ENCODE peak calls at places on chromosomes 13 and 19, in nine cellular contexts. One of them, this sample, is unnamed.

GRCh38 chr13:83975668-83976165 is 93.4 kb upstream of the SLITRK1 start:
- DNase-seq in NB4: no peak
- DNase-seq in progenitor cell of endocrine pancreas: no peak
- DNase-seq in neural progenitor cell: no peak
- DNase-seq in GM12865: peak; percentile 33
- DNase-seq in MCF 10A: no peak
- DNase-seq in CD8-positive, alpha-beta T cell: no peak
- DNase-seq in GM20000: no peak
- DNase-seq in coronary artery: no peak
- DNase-seq in this sample: no peak

GRCh38 chr13:73303858-73304257 is 245.1 kb downstream of the KLF5 start:
- DNase-seq in GM12865: no peak
- DNase-seq in progenitor cell of endocrine pancreas: no peak
- DNase-seq in CD8-positive, alpha-beta T cell: no peak
- DNase-seq in MCF 10A: peak; percentile 47
- DNase-seq in coronary artery: no peak
- DNase-seq in NB4: no peak
- DNase-seq in GM20000: no peak
- DNase-seq in neural progenitor cell: no peak
- DNase-seq in this sample: no peak

GRCh38 chr19:46919324-46919723 is 58.5 kb downstream of the ARHGAP35 start:
- DNase-seq in progenitor cell of endocrine pancreas: no peak
- DNase-seq in coronary artery: no peak
- DNase-seq in neural progenitor cell: no peak
- DNase-seq in GM20000: no peak
- DNase-seq in NB4: peak; percentile 44
- DNase-seq in GM12865: no peak
- DNase-seq in MCF 10A: peak; percentile 36
- DNase-seq in CD8-positive, alpha-beta T cell: no peak
- DNase-seq in this sample: no peak

GRCh38 chr13:50611117-50611781 is 232.2 kb downstream of the DLEU7 start:
- DNase-seq in neural progenitor cell: no peak
- DNase-seq in progenitor cell of endocrine pancreas: no peak
- DNase-seq in MCF 10A: no peak
- DNase-seq in GM20000: no peak
- DNase-seq in GM12865: no peak
- DNase-seq in CD8-positive, alpha-beta T cell: no peak
- DNase-seq in coronary artery: no peak
- DNase-seq in NB4: peak; percentile 35
- DNase-seq in this sample: no peak

GRCh38 chr13:31352467-31352866 is 152.7 kb downstream of the B3GLCT start:
- DNase-seq in MCF 10A: no peak
- DNase-seq in neural progenitor cell: no peak
- DNase-seq in progenitor cell of endocrine pancreas: no peak
- DNase-seq in GM20000: no peak
- DNase-seq in NB4: no peak
- DNase-seq in CD8-positive, alpha-beta T cell: no peak
- DNase-seq in GM12865: no peak
- DNase-seq in coronary artery: no peak
- DNase-seq in this sample: no peak

GRCh38 chr13:69950160-69950559 is 157.5 kb upstream of the ATXN8OS start:
- DNase-seq in GM12865: no peak
- DNase-seq in progenitor cell of endocrine pancreas: no peak
- DNase-seq in GM20000: no peak
- DNase-seq in NB4: no peak
- DNase-seq in neural progenitor cell: no peak
- DNase-seq in CD8-positive, alpha-beta T cell: no peak
- DNase-seq in MCF 10A: no peak
- DNase-seq in coronary artery: no peak
- DNase-seq in this sample: no peak

GRCh38 chr13:114147803-114148520 is 15.5 kb upstream of the RASA3 start:
- DNase-seq in GM20000: no peak
- DNase-seq in GM12865: no peak
- DNase-seq in progenitor cell of endocrine pancreas: no peak
- DNase-seq in coronary artery: peak; percentile 50
- DNase-seq in CD8-positive, alpha-beta T cell: no peak
- DNase-seq in NB4: no peak
- DNase-seq in MCF 10A: no peak
- DNase-seq in neural progenitor cell: no peak
- DNase-seq in this sample: no peak

GRCh38 chr19:19642506-19643157 is 825 bp downstream of the GMIP start:
- DNase-seq in progenitor cell of endocrine pancreas: no peak
- DNase-seq in neural progenitor cell: peak; percentile 26
- DNase-seq in coronary artery: no peak
- DNase-seq in GM12865: peak; percentile 72
- DNase-seq in CD8-positive, alpha-beta T cell: peak; percentile 70
- DNase-seq in MCF 10A: peak; percentile 20
- DNase-seq in GM20000: peak; percentile 83
- DNase-seq in NB4: peak; percentile 73
- DNase-seq in this sample: no peak

GRCh38 chr13:100594731-100595130 is 6.1 kb upstream of the GGACT start:
- DNase-seq in neural progenitor cell: peak; percentile 63
- DNase-seq in NB4: no peak
- DNase-seq in GM20000: no peak
- DNase-seq in CD8-positive, alpha-beta T cell: no peak
- DNase-seq in coronary artery: no peak
- DNase-seq in progenitor cell of endocrine pancreas: no peak
- DNase-seq in MCF 10A: no peak
- DNase-seq in GM12865: no peak
- DNase-seq in this sample: peak; percentile 52

GRCh38 chr13:75740008-75740407 is 103.9 kb downstream of the LMO7 start:
- DNase-seq in GM12865: no peak
- DNase-seq in coronary artery: no peak
- DNase-seq in MCF 10A: no peak
- DNase-seq in NB4: no peak
- DNase-seq in GM20000: no peak
- DNase-seq in progenitor cell of endocrine pancreas: no peak
- DNase-seq in CD8-positive, alpha-beta T cell: no peak
- DNase-seq in neural progenitor cell: no peak
- DNase-seq in this sample: no peak

GRCh38 chr19:55210120-55210493 is 806 bp upstream of the PTPRH start:
- DNase-seq in MCF 10A: peak; percentile 87
- DNase-seq in progenitor cell of endocrine pancreas: no peak
- DNase-seq in GM12865: no peak
- DNase-seq in coronary artery: no peak
- DNase-seq in CD8-positive, alpha-beta T cell: no peak
- DNase-seq in GM20000: no peak
- DNase-seq in neural progenitor cell: no peak
- DNase-seq in NB4: no peak
- DNase-seq in this sample: no peak

GRCh38 chr13:91020635-91021034 is 326.9 kb upstream of the MIR17HG start:
- DNase-seq in neural progenitor cell: no peak
- DNase-seq in CD8-positive, alpha-beta T cell: no peak
- DNase-seq in progenitor cell of endocrine pancreas: no peak
- DNase-seq in GM12865: no peak
- DNase-seq in coronary artery: no peak
- DNase-seq in MCF 10A: no peak
- DNase-seq in NB4: no peak
- DNase-seq in GM20000: no peak
- DNase-seq in this sample: no peak

GRCh38 chr19:34224996-34225658 is 29.2 kb upstream of the GARRE1 start:
- DNase-seq in CD8-positive, alpha-beta T cell: no peak
- DNase-seq in NB4: peak; percentile 11
- DNase-seq in progenitor cell of endocrine pancreas: no peak
- DNase-seq in GM20000: no peak
- DNase-seq in coronary artery: no peak
- DNase-seq in neural progenitor cell: no peak
- DNase-seq in GM12865: peak; percentile 24
- DNase-seq in MCF 10A: no peak
- DNase-seq in this sample: no peak

GRCh38 chr19:2848625-2849024 is 7.3 kb downstream of the ZNF555 start:
- DNase-seq in neural progenitor cell: no peak
- DNase-seq in CD8-positive, alpha-beta T cell: no peak
- DNase-seq in progenitor cell of endocrine pancreas: no peak
- DNase-seq in GM12865: no peak
- DNase-seq in GM20000: no peak
- DNase-seq in MCF 10A: no peak
- DNase-seq in coronary artery: no peak
- DNase-seq in NB4: no peak
- DNase-seq in this sample: no peak

GRCh38 chr13:26759907-26760834 is at the start of gene GPR12:
- DNase-seq in MCF 10A: no peak
- DNase-seq in neural progenitor cell: peak; percentile 39
- DNase-seq in GM20000: no peak
- DNase-seq in CD8-positive, alpha-beta T cell: no peak
- DNase-seq in NB4: peak; percentile 46
- DNase-seq in coronary artery: no peak
- DNase-seq in progenitor cell of endocrine pancreas: peak; percentile 16
- DNase-seq in GM12865: no peak
- DNase-seq in this sample: no peak

GRCh38 chr19:43438291-43439162 is 23.8 kb downstream of the TEX101 start:
- DNase-seq in neural progenitor cell: no peak
- DNase-seq in NB4: peak; percentile 36
- DNase-seq in GM12865: no peak
- DNase-seq in progenitor cell of endocrine pancreas: no peak
- DNase-seq in CD8-positive, alpha-beta T cell: no peak
- DNase-seq in coronary artery: no peak
- DNase-seq in MCF 10A: peak; percentile 21
- DNase-seq in GM20000: no peak
- DNase-seq in this sample: no peak

GRCh38 chr19:51552996-51553725 is 17.9 kb upstream of the ZNF175 start:
- DNase-seq in CD8-positive, alpha-beta T cell: no peak
- DNase-seq in GM20000: peak; percentile 43
- DNase-seq in NB4: peak; percentile 79
- DNase-seq in GM12865: peak; percentile 53
- DNase-seq in progenitor cell of endocrine pancreas: peak; percentile 83
- DNase-seq in coronary artery: no peak
- DNase-seq in MCF 10A: peak; percentile 59
- DNase-seq in neural progenitor cell: peak; percentile 88
- DNase-seq in this sample: peak; percentile 92

GRCh38 chr13:113509989-113510388 is 19.5 kb upstream of the DCUN1D2 start:
- DNase-seq in GM20000: no peak
- DNase-seq in CD8-positive, alpha-beta T cell: no peak
- DNase-seq in coronary artery: no peak
- DNase-seq in progenitor cell of endocrine pancreas: no peak
- DNase-seq in NB4: no peak
- DNase-seq in MCF 10A: no peak
- DNase-seq in GM12865: no peak
- DNase-seq in neural progenitor cell: no peak
- DNase-seq in this sample: no peak

GRCh38 chr13:36131215-36131930 is at the start of gene DCLK1:
- DNase-seq in progenitor cell of endocrine pancreas: peak; percentile 36
- DNase-seq in neural progenitor cell: peak; percentile 85
- DNase-seq in GM12865: no peak
- DNase-seq in NB4: no peak
- DNase-seq in CD8-positive, alpha-beta T cell: no peak
- DNase-seq in GM20000: no peak
- DNase-seq in coronary artery: no peak
- DNase-seq in MCF 10A: peak; percentile 25
- DNase-seq in this sample: peak; percentile 45

DNA sequence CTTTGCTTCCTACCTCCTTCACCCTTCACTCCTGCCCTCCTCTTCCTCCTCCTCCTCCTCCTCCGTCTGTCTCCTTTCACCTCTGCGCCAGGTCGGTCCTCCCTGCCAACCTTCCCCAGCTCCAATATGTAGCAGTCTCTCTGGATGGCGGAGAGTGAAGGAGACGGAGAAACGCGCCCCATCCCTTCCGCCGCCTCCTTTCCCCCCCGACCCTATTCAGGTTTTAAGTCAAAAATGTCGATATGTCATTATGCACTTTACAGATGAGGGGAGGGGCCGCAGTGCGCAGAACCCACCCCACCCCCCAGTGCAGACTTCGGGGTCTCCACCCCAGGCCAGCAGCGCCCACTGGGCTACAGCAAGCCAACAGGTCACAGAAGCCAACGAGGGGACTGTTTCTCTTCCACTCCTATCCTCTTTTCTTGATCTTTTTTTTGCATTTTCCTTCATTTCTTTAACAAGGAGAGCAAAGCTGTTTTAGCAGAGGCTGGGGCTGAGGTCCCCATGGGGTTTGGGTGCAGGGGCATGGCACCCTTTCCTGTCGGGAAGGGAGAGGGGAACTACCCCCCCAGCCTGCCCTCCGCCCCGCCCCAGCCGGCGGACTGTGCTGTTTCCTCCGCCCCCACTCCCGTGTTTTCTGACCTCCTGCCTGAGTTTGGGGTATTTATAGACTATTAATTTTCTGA is 9.2 kb downstream of the MIDN start:
- DNase-seq in GM20000: no peak
- DNase-seq in CD8-positive, alpha-beta T cell: no peak
- DNase-seq in progenitor cell of endocrine pancreas: no peak
- DNase-seq in MCF 10A: no peak
- DNase-seq in NB4: no peak
- DNase-seq in neural progenitor cell: no peak
- DNase-seq in coronary artery: no peak
- DNase-seq in GM12865: no peak
- DNase-seq in this sample: no peak
- TF ChIP-seq CTCF in GM20000: no peak
- TF ChIP-seq CTCF in CD8-positive, alpha-beta T cell: no peak
- TF ChIP-seq CTCF in progenitor cell of endocrine pancreas: no peak
- TF ChIP-seq CTCF in MCF 10A: no peak
- TF ChIP-seq CTCF in NB4: no peak
- TF ChIP-seq CTCF in neural progenitor cell: no peak
- TF ChIP-seq CTCF in coronary artery: no peak
- TF ChIP-seq CTCF in GM12865: no peak
- TF ChIP-seq CTCF in this sample: no peak

GRCh38 chr13:45194081-45194939 is 6.5 kb downstream of the KCTD4 start:
- DNase-seq in NB4: no peak
- DNase-seq in CD8-positive, alpha-beta T cell: no peak
- DNase-seq in neural progenitor cell: peak; percentile 49
- DNase-seq in GM20000: no peak
- DNase-seq in coronary artery: peak; percentile 76
- DNase-seq in MCF 10A: peak; percentile 78
- DNase-seq in GM12865: no peak
- DNase-seq in progenitor cell of endocrine pancreas: no peak
- DNase-seq in this sample: peak; percentile 26
- TF ChIP-seq CTCF in NB4: no peak
- TF ChIP-seq CTCF in CD8-positive, alpha-beta T cell: no peak
- TF ChIP-seq CTCF in neural progenitor cell: peak; percentile 46
- TF ChIP-seq CTCF in GM20000: no peak
- TF ChIP-seq CTCF in coronary artery: peak; percentile 44
- TF ChIP-seq CTCF in MCF 10A: peak; percentile 69
- TF ChIP-seq CTCF in GM12865: no peak
- TF ChIP-seq CTCF in progenitor cell of endocrine pancreas: no peak
- TF ChIP-seq CTCF in this sample: no peak

DNA sequence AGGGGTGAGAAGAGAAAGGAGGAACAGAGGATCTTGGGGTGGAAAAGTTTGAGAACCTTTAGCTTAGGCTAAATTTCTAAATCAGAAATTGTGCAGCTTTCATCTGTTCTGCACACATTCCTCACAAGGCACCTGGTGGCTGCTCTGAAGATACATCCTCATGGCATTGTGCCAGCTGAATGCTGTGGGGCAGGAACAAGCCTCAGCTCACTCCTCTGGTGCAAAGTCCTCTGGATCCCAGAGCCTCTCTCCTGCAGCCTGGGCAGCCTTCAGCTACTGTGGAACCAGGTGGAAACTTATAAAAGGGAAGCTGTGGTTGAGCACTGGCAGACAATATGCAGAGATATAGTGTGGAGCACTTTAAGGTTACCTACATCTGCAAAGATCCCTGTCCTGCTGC is 72.3 kb downstream of the KCTD12 start:
- DNase-seq in CD8-positive, alpha-beta T cell: no peak
- DNase-seq in NB4: peak; percentile 5
- DNase-seq in neural progenitor cell: no peak
- DNase-seq in GM12865: no peak
- DNase-seq in progenitor cell of endocrine pancreas: no peak
- DNase-seq in MCF 10A: peak; percentile 27
- DNase-seq in GM20000: no peak
- DNase-seq in coronary artery: no peak
- DNase-seq in this sample: no peak
- TF ChIP-seq CTCF in CD8-positive, alpha-beta T cell: no peak
- TF ChIP-seq CTCF in NB4: no peak
- TF ChIP-seq CTCF in neural progenitor cell: no peak
- TF ChIP-seq CTCF in GM12865: no peak
- TF ChIP-seq CTCF in progenitor cell of endocrine pancreas: no peak
- TF ChIP-seq CTCF in MCF 10A: no peak
- TF ChIP-seq CTCF in GM20000: no peak
- TF ChIP-seq CTCF in coronary artery: no peak
- TF ChIP-seq CTCF in this sample: no peak

GRCh38 chr13:44917589-44918322 is 71.5 kb downstream of the NUFIP1 start:
- DNase-seq in NB4: peak; percentile 99
- DNase-seq in coronary artery: peak; percentile 97
- DNase-seq in GM12865: peak; percentile 98
- DNase-seq in progenitor cell of endocrine pancreas: peak; percentile 97
- DNase-seq in GM20000: peak; percentile 83
- DNase-seq in MCF 10A: peak; percentile 96
- DNase-seq in CD8-positive, alpha-beta T cell: peak; percentile 99
- DNase-seq in neural progenitor cell: peak; percentile 98
- DNase-seq in this sample: peak; percentile 94
- TF ChIP-seq CTCF in NB4: no peak
- TF ChIP-seq CTCF in coronary artery: peak; percentile 5
- TF ChIP-seq CTCF in GM12865: no peak
- TF ChIP-seq CTCF in progenitor cell of endocrine pancreas: peak; percentile 60
- TF ChIP-seq CTCF in GM20000: no peak
- TF ChIP-seq CTCF in MCF 10A: peak; percentile 54
- TF ChIP-seq CTCF in CD8-positive, alpha-beta T cell: peak; percentile 39
- TF ChIP-seq CTCF in neural progenitor cell: peak; percentile 51
- TF ChIP-seq CTCF in this sample: peak; percentile 18

This sample was measured in endothelial cell.